ENCODE peak calls at places on chromosome 6, in seven cellular contexts. X is GM12878, B is A549, J is ovary, T is H1, I is stomach, F is HepG2. Z is an unnamed sample.

GRCh38 chr6:18308070-18308735 is 43.9 kb upstream of the DEK start:
- DNase-seq in X (no peak), B (no peak), J (no peak), T (no peak), I (no peak), F (no peak), Z (no peak)

GRCh38 chr6:118598324-118598723 is 50.2 kb downstream of the PLN start:
- DNase-seq in X (no peak), B (no peak), J (no peak), T (no peak), I (no peak), F (no peak), Z (no peak)

GRCh38 chr6:70797625-70798024 is 129.9 kb downstream of the SMAP1 start:
- DNase-seq in X (peak), B (no peak), J (no peak), T (no peak), I (no peak), F (no peak), Z (no peak)

GRCh38 chr6:44561062-44561591 is 173.6 kb downstream of the CDC5L start:
- DNase-seq in X (no peak), B (no peak), J (no peak), T (no peak), I (no peak), F (no peak), Z (peak)

GRCh38 chr6:44021628-44022295 is 105.5 kb downstream of the MRPL14 start:
- DNase-seq in X (no peak), B (no peak), J (no peak), T (no peak), I (no peak), F (no peak), Z (no peak)

GRCh38 chr6:17413313-17413750 is 19.9 kb downstream of the CAP2 start:
- DNase-seq in X (no peak), B (peak), J (no peak), T (no peak), I (no peak), F (no peak), Z (no peak)

GRCh38 chr6:125818225-125818657 is 27.5 kb downstream of the NCOA7 start:
- DNase-seq in X (no peak), B (no peak), J (no peak), T (no peak), I (no peak), F (no peak), Z (no peak)

GRCh38 chr6:96743496-96743895 is 93.8 kb downstream of the GPR63 start:
- DNase-seq in X (no peak), B (no peak), J (no peak), T (no peak), I (no peak), F (no peak), Z (no peak)

GRCh38 chr6:79423216-79423615 is 114.0 kb downstream of the LCA5 start:
- DNase-seq in X (no peak), B (no peak), J (no peak), T (no peak), I (no peak), F (no peak), Z (no peak)

GRCh38 chr6:154732538-154732823 is 735 bp upstream of the SCAF8 start:
- DNase-seq in X (no peak), B (no peak), J (no peak), T (peak), I (no peak), F (no peak), Z (no peak)

GRCh38 chr6:3664641-3665041 is 86.9 kb downstream of the PXDC1 start:
- DNase-seq in X (no peak), B (peak), J (no peak), T (no peak), I (no peak), F (no peak), Z (no peak)

GRCh38 chr6:20402181-20403079 is 751 bp downstream of the E2F3 start:
- DNase-seq in X (no peak), B (peak), J (peak), T (no peak), I (peak), F (peak), Z (peak)

GRCh38 chr6:19538086-19538485 is 299.1 kb upstream of the ID4 start:
- DNase-seq in X (no peak), B (no peak), J (no peak), T (peak), I (peak), F (no peak), Z (peak)

GRCh38 chr6:96626749-96627353 is 63.9 kb downstream of the FHL5 start:
- DNase-seq in X (peak), B (peak), J (no peak), T (no peak), I (no peak), F (peak), Z (no peak)

GRCh38 chr6:112562348-112563220 is 215.5 kb downstream of the RFPL4B start:
- DNase-seq in X (no peak), B (no peak), J (peak), T (no peak), I (no peak), F (no peak), Z (no peak)

GRCh38 chr6:150934380-150934779 is 68.9 kb downstream of the MTHFD1L start:
- DNase-seq in X (no peak), B (peak), J (no peak), T (no peak), I (no peak), F (peak), Z (no peak)

GRCh38 chr6:44675449-44675848 is 287.9 kb downstream of the CDC5L start:
- DNase-seq in X (no peak), B (no peak), J (no peak), T (no peak), I (no peak), F (no peak), Z (no peak)

GRCh38 chr6:35449287-35449881 is 2.8 kb upstream of the FANCE start:
- DNase-seq in X (no peak), B (peak), J (peak), T (no peak), I (peak), F (peak), Z (peak)

GRCh38 chr6:22737331-22737730 is 168.0 kb downstream of the HDGFL1 start:
- DNase-seq in X (peak), B (peak), J (peak), T (peak), I (no peak), F (no peak), Z (no peak)

GRCh38 chr6:160767019-160767646 is 65.1 kb downstream of the PLG start:
- DNase-seq in X (no peak), B (peak), J (peak), T (peak), I (peak), F (peak), Z (peak)

GRCh38 chr6:15077964-15078363 is 167.9 kb upstream of the JARID2 start:
- DNase-seq in X (no peak), B (no peak), J (no peak), T (peak), I (no peak), F (no peak), Z (no peak)

GRCh38 chr6:142372348-142372747 is 70.5 kb downstream of the ADGRG6 start:
- DNase-seq in X (no peak), B (peak), J (no peak), T (no peak), I (no peak), F (no peak), Z (no peak)

GRCh38 chr6:16398587-16398986 is 160.2 kb downstream of the GMPR start:
- DNase-seq in X (no peak), B (no peak), J (no peak), T (no peak), I (no peak), F (no peak), Z (no peak)

GRCh38 chr6:134517145-134517658 is 199.3 kb upstream of the SGK1 start:
- DNase-seq in X (no peak), B (peak), J (peak), T (no peak), I (peak), F (peak), Z (peak)

GRCh38 chr6:156857573-156857972 is 80.4 kb downstream of the ARID1B start:
- DNase-seq in X (no peak), B (no peak), J (no peak), T (no peak), I (no peak), F (no peak), Z (no peak)

GRCh38 chr6:44456070-44456965 is 68.8 kb downstream of the CDC5L start:
- DNase-seq in X (no peak), B (peak), J (peak), T (no peak), I (peak), F (peak), Z (peak)

GRCh38 chr6:24472181-24472580 is 17.2 kb downstream of the GPLD1 start:
- DNase-seq in X (no peak), B (no peak), J (no peak), T (no peak), I (no peak), F (no peak), Z (no peak)

GRCh38 chr6:16697437-16698162 is 63.7 kb downstream of the ATXN1 start:
- DNase-seq in X (no peak), B (no peak), J (no peak), T (no peak), I (no peak), F (no peak), Z (no peak)

GRCh38 chr6:77337392-77337791 is 125.9 kb downstream of the HTR1B start:
- DNase-seq in X (no peak), B (no peak), J (no peak), T (no peak), I (no peak), F (no peak), Z (no peak)

GRCh38 chr6:89887452-89888137 is 6.7 kb upstream of the GJA10 start:
- DNase-seq in X (no peak), B (no peak), J (no peak), T (no peak), I (no peak), F (no peak), Z (peak)

GRCh38 chr6:157503018-157503747 is 122.2 kb downstream of the ZDHHC14 start:
- DNase-seq in X (no peak), B (no peak), J (no peak), T (no peak), I (no peak), F (no peak), Z (no peak)

GRCh38 chr6:158417760-158418098 is 105.5 kb downstream of the TULP4 start:
- DNase-seq in X (no peak), B (no peak), J (no peak), T (no peak), I (no peak), F (no peak), Z (no peak)

GRCh38 chr6:169109821-169110220 is 143.8 kb downstream of the THBS2 start:
- DNase-seq in X (no peak), B (no peak), J (no peak), T (no peak), I (no peak), F (no peak), Z (no peak)

GRCh38 chr6:142300302-142300701 is 1.5 kb upstream of the ADGRG6 start:
- DNase-seq in X (no peak), B (no peak), J (no peak), T (no peak), I (no peak), F (no peak), Z (no peak)

GRCh38 chr6:136405410-136406029 is 115.9 kb upstream of the BCLAF1 start:
- DNase-seq in X (no peak), B (no peak), J (no peak), T (no peak), I (no peak), F (no peak), Z (no peak)

DNA sequence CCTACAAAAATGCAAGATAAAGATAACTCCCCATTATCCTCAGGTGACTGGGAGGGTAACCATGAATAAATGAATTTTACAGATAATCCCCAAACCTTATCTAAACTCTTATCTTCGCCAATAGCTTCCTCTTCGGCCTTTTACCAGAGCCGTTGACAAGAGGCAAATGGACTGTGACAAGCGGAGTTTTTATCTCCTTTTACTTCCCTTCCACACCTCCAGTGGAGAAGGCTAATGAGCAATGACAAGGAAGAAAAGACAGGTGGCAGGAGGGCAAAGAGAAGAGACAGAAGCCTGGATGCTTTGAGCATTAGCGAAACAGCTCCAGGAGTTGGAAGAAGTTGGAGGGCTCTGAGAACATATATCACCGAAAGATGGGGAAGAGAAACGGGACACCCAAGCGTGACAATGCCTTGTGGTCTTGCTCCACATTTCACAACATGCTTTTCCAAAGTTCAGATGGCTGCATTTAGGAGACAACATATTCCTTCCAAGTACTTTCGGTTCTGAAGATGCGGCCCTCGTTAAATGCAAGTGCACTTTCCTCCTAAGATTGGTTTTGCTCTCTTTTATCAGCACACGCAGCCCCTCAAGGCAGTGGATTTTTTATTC is 69.2 kb downstream of the PRDM1 start:
- DNase-seq in X (no peak), B (no peak), J (no peak), T (no peak), I (no peak), F (no peak), Z (no peak)
- TF ChIP-seq EP300 in X (no peak), B (no peak), J (no peak), T (no peak), I (no peak), F (no peak), Z (no peak)

DNA sequence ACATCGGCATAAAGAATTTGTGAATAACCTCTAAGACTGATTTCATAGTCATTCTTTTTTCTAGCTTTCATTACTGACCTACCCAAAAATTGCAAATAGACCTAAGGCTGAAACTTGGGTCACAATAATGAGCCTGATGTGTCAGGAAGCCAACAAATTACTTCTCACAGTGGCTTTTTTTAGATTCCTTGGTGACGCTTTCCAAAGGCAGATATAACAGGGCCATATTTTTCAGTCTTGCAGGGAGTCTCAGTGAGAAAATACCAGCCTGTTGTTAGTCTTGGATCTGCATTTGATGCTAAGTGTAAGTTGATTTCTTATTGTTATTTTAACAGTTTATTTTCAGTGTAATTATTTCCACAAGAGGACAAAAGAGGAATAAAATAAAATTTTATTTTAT is 179.7 kb downstream of the KHDC1L start:
- DNase-seq in X (no peak), B (no peak), J (no peak), T (no peak), I (no peak), F (no peak), Z (no peak)
- H3K4me3 ChIP-seq in X (no peak), B (no peak), J (no peak), T (no peak), I (no peak), F (no peak), Z (no peak)

DNA sequence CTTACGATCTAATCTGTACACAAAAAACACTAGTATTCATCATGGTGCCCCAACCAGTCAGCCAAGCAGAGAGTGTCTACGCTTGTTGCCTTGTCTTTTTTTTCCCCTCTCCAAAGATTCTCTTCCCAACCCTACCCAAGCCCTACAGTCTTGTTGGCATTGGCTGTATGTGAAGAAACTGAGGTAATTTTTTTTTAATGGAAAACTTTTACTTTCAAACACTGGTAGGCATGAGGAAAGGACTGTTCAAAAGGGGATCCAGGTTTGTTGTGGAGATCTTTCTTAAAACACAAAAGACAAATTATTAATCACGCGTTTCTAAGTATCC is 89.2 kb upstream of the PRSS16 start:
- DNase-seq in X (no peak), B (no peak), J (no peak), T (no peak), I (no peak), F (no peak), Z (no peak)
- TF ChIP-seq POLR2A in X (no peak), B (no peak), J (no peak), T (no peak), I (no peak), F (no peak), Z (no peak)

DNA sequence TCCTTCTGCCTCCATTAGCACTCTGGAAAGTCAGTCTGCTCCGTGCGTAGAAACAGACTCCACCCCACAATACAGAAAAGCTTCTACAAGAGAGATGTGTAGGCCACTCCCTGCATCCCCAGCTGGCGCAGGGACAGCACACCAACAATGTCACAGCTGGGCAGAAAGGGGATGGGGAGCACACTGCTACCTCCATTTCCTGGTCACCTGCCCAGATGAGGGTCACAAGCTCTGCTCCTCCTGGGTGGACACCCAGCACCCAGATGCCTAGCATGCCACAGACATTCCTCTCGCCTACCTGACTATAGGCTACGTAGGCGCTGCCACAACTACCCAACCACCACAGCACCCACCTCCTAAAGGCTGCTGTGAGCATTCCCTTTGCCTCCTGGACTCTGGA is 12.2 kb downstream of the BEND3 start:
- DNase-seq in X (no peak), B (no peak), J (no peak), T (no peak), I (peak), F (no peak), Z (no peak)
- TF ChIP-seq EP300 in X (no peak), B (no peak), J (no peak), T (no peak), I (no peak), F (no peak), Z (no peak)

DNA sequence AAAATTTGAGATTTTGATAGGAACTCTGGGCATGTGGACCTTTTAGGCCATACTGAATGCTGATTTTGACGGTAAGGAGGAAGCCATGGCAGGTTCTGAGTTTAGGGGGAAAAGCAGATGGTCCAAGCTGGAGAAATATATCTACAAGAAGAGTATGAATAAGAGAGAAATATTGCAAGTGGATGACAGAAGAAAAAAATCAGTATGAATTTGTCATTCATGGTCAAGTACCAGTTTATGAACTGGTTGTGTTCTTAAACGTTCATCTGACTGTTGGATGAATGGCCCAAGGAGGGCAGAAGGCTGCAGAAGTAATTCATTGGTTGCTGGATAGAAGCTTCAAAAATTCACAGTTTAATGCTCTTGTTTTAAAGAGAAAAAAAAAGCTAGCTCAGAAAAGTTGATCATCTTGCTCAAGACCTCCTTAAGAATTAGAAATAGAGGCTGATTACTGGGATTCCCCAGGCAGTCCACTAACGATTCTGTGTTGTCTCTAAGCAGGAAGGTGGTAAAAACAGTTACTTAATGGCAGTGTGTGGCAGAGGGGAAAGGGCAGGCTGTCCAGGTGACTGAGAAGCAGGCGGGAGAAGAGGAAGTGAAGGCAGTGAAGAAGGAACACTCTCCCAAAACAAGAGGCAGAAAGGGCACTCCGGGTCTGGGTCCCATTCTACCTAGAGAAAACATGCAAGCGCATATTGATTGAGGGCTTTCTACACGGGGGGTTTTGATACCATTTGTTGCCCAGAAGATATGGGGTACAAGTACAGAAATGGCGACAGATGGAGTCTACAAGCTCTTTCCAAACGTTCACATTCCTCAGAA is 2.0 kb upstream of the DUSP22 start:
- DNase-seq in X (peak), B (no peak), J (no peak), T (no peak), I (no peak), F (no peak), Z (no peak)
- H3K4me3 ChIP-seq in X (peak), B (no peak), J (no peak), T (no peak), I (no peak), F (no peak), Z (no peak)

Z was measured in upper lobe of left lung.